ENCODE peak calls at places on chromosomes 4 and X, in ten cellular contexts. I is breast epithelium; Y is GM19239; V is cardiac muscle cell; C is stimulated activated CD4-positive, alpha-beta T cell treated with anti-CD3 and anti-CD28 coated beads, Interleukin-2, amount 100 ng/mL, for 48 hours; T is fibroblast of mammary gland; H is aorta; E is RPMI7951; M is M059J; B is NCI-H1417 treated with DMSO at 0.1 percent for 48 hours. F is an unnamed sample.

GRCh38 chr4:11397146-11397545 is 31.5 kb downstream of the HS3ST1 start:
- DNase-seq in I (no peak), Y (no peak), V (no peak), C (no peak), T (no peak), H (no peak), E (no peak), M (peak; percentile 11), B (no peak), F (no peak)

GRCh38 chr4:58113083-58113482 is 1002.9 kb upstream of the IGFBP7 start:
- DNase-seq in I (no peak), Y (no peak), V (no peak), C (no peak), T (no peak), H (no peak), E (no peak), M (no peak), B (no peak), F (no peak)

GRCh38 chrX:109848451-109849050 is 115.5 kb upstream of the ACSL4 start:
- DNase-seq in I (no peak), Y (no peak), V (no peak), C (no peak), T (no peak), H (no peak), E (no peak), M (no peak), B (no peak), F (no peak)

GRCh38 chr4:188993871-188994270 is 854.6 kb downstream of the TRIML1 start:
- DNase-seq in I (no peak), Y (no peak), V (no peak), C (no peak), T (no peak), H (no peak), E (no peak), M (no peak), B (no peak), F (no peak)

GRCh38 chr4:187940299-187940698 is 55.3 kb upstream of the ZFP42 start:
- DNase-seq in I (no peak), Y (no peak), V (no peak), C (no peak), T (peak; percentile 18), H (no peak), E (no peak), M (peak; percentile 19), B (no peak), F (no peak)

GRCh38 chrX:15525664-15526416 is 25.2 kb downstream of the BMX start:
- DNase-seq in I (no peak), Y (no peak), V (no peak), C (no peak), T (no peak), H (no peak), E (peak; percentile 4), M (peak; percentile 10), B (peak; percentile 49), F (no peak)

GRCh38 chrX:50927127-50927526 is 16.6 kb downstream of the BMP15 start:
- DNase-seq in I (no peak), Y (no peak), V (no peak), C (no peak), T (no peak), H (no peak), E (no peak), M (no peak), B (no peak), F (no peak)

GRCh38 chr4:19301527-19301926 is 950.2 kb upstream of the SLIT2 start:
- DNase-seq in I (no peak), Y (no peak), V (no peak), C (no peak), T (no peak), H (no peak), E (no peak), M (peak; percentile 45), B (no peak), F (no peak)

GRCh38 chr4:37748546-37748945 is 62.4 kb upstream of the RELL1 start:
- DNase-seq in I (no peak), Y (no peak), V (no peak), C (no peak), T (no peak), H (no peak), E (no peak), M (no peak), B (no peak), F (no peak)

GRCh38 chrX:94329182-94329581 is 655.2 kb downstream of the FAM133A start:
- DNase-seq in I (no peak), Y (no peak), V (no peak), C (no peak), T (no peak), H (no peak), E (no peak), M (no peak), B (no peak), F (no peak)

GRCh38 chrX:68571292-68572256 is 72.7 kb downstream of the YIPF6 start:
- DNase-seq in I (no peak), Y (no peak), V (peak; percentile 84), C (no peak), T (peak; percentile 89), H (no peak), E (peak; percentile 89), M (peak; percentile 93), B (no peak), F (no peak)

GRCh38 chr4:174265917-174266316 is 17.6 kb downstream of the FBXO8 start:
- DNase-seq in I (no peak), Y (no peak), V (no peak), C (no peak), T (no peak), H (no peak), E (no peak), M (no peak), B (no peak), F (no peak)

GRCh38 chr4:47207555-47207954 is 176.2 kb downstream of the GABRB1 start:
- DNase-seq in I (no peak), Y (no peak), V (no peak), C (no peak), T (no peak), H (no peak), E (no peak), M (no peak), B (no peak), F (no peak)

GRCh38 chr4:124243671-124244366 is 468.7 kb downstream of the ANKRD50 start:
- DNase-seq in I (no peak), Y (no peak), V (no peak), C (no peak), T (no peak), H (no peak), E (no peak), M (no peak), B (no peak), F (no peak)

GRCh38 chrX:9853307-9853706 is 67.1 kb downstream of the SHROOM2 start:
- DNase-seq in I (no peak), Y (no peak), V (no peak), C (no peak), T (no peak), H (no peak), E (no peak), M (no peak), B (no peak), F (no peak)

GRCh38 chrX:46642145-46642544 is 68.6 kb downstream of the CHST7 start:
- DNase-seq in I (no peak), Y (no peak), V (peak; percentile 62), C (no peak), T (peak; percentile 39), H (no peak), E (peak; percentile 44), M (peak; percentile 36), B (no peak), F (no peak)

GRCh38 chrX:85516131-85516530 is 136.7 kb upstream of the POF1B start:
- DNase-seq in I (no peak), Y (no peak), V (no peak), C (no peak), T (no peak), H (no peak), E (no peak), M (no peak), B (no peak), F (no peak)

GRCh38 chr4:71417150-71417549 is 78.3 kb downstream of the SLC4A4 start:
- DNase-seq in I (no peak), Y (no peak), V (no peak), C (no peak), T (no peak), H (no peak), E (no peak), M (no peak), B (no peak), F (no peak)

GRCh38 chr4:89129080-89129640 is 17.8 kb downstream of the TIGD2 start:
- DNase-seq in I (no peak), Y (no peak), V (peak; percentile 20), C (no peak), T (no peak), H (no peak), E (no peak), M (peak; percentile 74), B (no peak), F (no peak)

GRCh38 chr4:153137168-153137567 is 67.1 kb upstream of the TRIM2 start:
- DNase-seq in I (no peak), Y (no peak), V (peak; percentile 90), C (no peak), T (peak; percentile 90), H (peak; percentile 79), E (peak; percentile 74), M (peak; percentile 85), B (no peak), F (no peak)

GRCh38 chr4:125357675-125358074 is 42.9 kb downstream of the FAT4 start:
- DNase-seq in I (no peak), Y (no peak), V (no peak), C (no peak), T (no peak), H (no peak), E (no peak), M (no peak), B (no peak), F (no peak)

GRCh38 chr4:107046261-107046660 is 10.1 kb upstream of the DKK2 start:
- DNase-seq in I (no peak), Y (no peak), V (no peak), C (no peak), T (no peak), H (no peak), E (no peak), M (no peak), B (no peak), F (no peak)

GRCh38 chr4:153683763-153684181 is 308 bp upstream of the TLR2 start:
- DNase-seq in I (no peak), Y (no peak), V (no peak), C (no peak), T (no peak), H (no peak), E (no peak), M (no peak), B (no peak), F (no peak)

GRCh38 chr4:102787944-102788343 is 27.2 kb upstream of the MANBA start:
- DNase-seq in I (no peak), Y (no peak), V (no peak), C (no peak), T (no peak), H (no peak), E (no peak), M (no peak), B (no peak), F (no peak)

GRCh38 chr4:61507091-61507490 is 307.0 kb downstream of the ADGRL3 start:
- DNase-seq in I (no peak), Y (no peak), V (peak; percentile 15), C (no peak), T (no peak), H (no peak), E (no peak), M (no peak), B (no peak), F (no peak)

F was measured in suprapubic skin.